ENCODE peak calls at places on chromosomes 2 and 18, in four cellular contexts. O is HepG2, T is NB4, H is GM12878. M is an unnamed sample.

GRCh38 chr2:236955675-236956618 is 129.7 kb upstream of the COPS8 start:
- DNase-seq in O (peak), T (no peak), H (no peak), M (no peak)

GRCh38 chr2:5183031-5183430 is 509.2 kb upstream of the SOX11 start:
- DNase-seq in O (no peak), T (no peak), H (no peak), M (no peak)

GRCh38 chr2:197964720-197965119 is 160.3 kb downstream of the PLCL1 start:
- DNase-seq in O (no peak), T (no peak), H (no peak), M (no peak)

GRCh38 chr2:160229591-160229990 is 29.5 kb upstream of the ITGB6 start:
- DNase-seq in O (no peak), T (no peak), H (no peak), M (peak)

GRCh38 chr2:136384541-136385303 is 266.8 kb upstream of the CXCR4 start:
- DNase-seq in O (peak), T (peak), H (no peak), M (peak)

GRCh38 chr2:134399096-134399495 is 145.2 kb downstream of the MGAT5 start:
- DNase-seq in O (no peak), T (peak), H (no peak), M (no peak)

GRCh38 chr18:79631096-79631507 is 48.5 kb upstream of the CTDP1 start:
- DNase-seq in O (no peak), T (no peak), H (no peak), M (no peak)

GRCh38 chr2:8229546-8229986 is 452.3 kb upstream of the ID2 start:
- DNase-seq in O (peak), T (peak), H (no peak), M (no peak)

GRCh38 chr2:230335461-230335863 is 8.5 kb downstream of the SP140L start:
- DNase-seq in O (no peak), T (no peak), H (no peak), M (peak)

GRCh38 chr18:28284132-28284531 is 107.2 kb upstream of the CDH2 start:
- DNase-seq in O (no peak), T (no peak), H (no peak), M (no peak)

GRCh38 chr2:98346259-98347236 is at the start of gene CNGA3:
- DNase-seq in O (no peak), T (peak), H (no peak), M (peak)

GRCh38 chr2:27379840-27380625 is 501 bp downstream of the ZNF513 start:
- DNase-seq in O (peak), T (peak), H (no peak), M (peak)

GRCh38 chr2:8090748-8091700 is 590.8 kb upstream of the ID2 start:
- DNase-seq in O (peak), T (peak), H (peak), M (no peak)

GRCh38 chr2:88066543-88066942 is 1.1 kb upstream of the SMYD1 start:
- DNase-seq in O (no peak), T (no peak), H (no peak), M (no peak)

GRCh38 chr2:238314576-238314975 is 5.7 kb upstream of the TRAF3IP1 start:
- DNase-seq in O (no peak), T (no peak), H (no peak), M (no peak)

GRCh38 chr2:95721726-95722125 is 129.9 kb downstream of the TRIM43 start:
- DNase-seq in O (no peak), T (no peak), H (no peak), M (no peak)

GRCh38 chr18:13219576-13219975 is 1.0 kb downstream of the LDLRAD4 start:
- DNase-seq in O (no peak), T (no peak), H (no peak), M (no peak)

GRCh38 chr2:9652267-9652666 is 21.5 kb upstream of the YWHAQ start:
- DNase-seq in O (no peak), T (no peak), H (no peak), M (no peak)

GRCh38 chr2:176656055-176656775 is 387.0 kb downstream of the MTX2 start:
- DNase-seq in O (no peak), T (no peak), H (no peak), M (no peak)

GRCh38 chr2:85430780-85431601 is 12.5 kb downstream of the SH2D6 start:
- DNase-seq in O (no peak), T (no peak), H (no peak), M (no peak)

GRCh38 chr2:3131636-3132326 is 245.8 kb downstream of the EIPR1 start:
- DNase-seq in O (no peak), T (no peak), H (no peak), M (no peak)

GRCh38 chr2:126616606-126617069 is 39.3 kb upstream of the GYPC start:
- DNase-seq in O (no peak), T (no peak), H (no peak), M (no peak)

GRCh38 chr18:50562686-50563085 is 2.8 kb downstream of the MAPK4 start:
- DNase-seq in O (no peak), T (no peak), H (no peak), M (no peak)

GRCh38 chr2:170155022-170155722 is 22.8 kb upstream of the MYO3B start:
- DNase-seq in O (no peak), T (no peak), H (no peak), M (peak)

GRCh38 chr18:10518595-10519273 is 7.1 kb upstream of the NAPG start:
- DNase-seq in O (peak), T (peak), H (no peak), M (peak)
- TF ChIP-seq CTCF in O (peak), T (no peak), H (peak), M (peak)

GRCh38 chr2:128425216-128425615 is 106.5 kb upstream of the HS6ST1 start:
- DNase-seq in O (no peak), T (no peak), H (no peak), M (no peak)
- TF ChIP-seq MYC in O (no peak), T (no peak), H (no peak), M (no peak)

DNA sequence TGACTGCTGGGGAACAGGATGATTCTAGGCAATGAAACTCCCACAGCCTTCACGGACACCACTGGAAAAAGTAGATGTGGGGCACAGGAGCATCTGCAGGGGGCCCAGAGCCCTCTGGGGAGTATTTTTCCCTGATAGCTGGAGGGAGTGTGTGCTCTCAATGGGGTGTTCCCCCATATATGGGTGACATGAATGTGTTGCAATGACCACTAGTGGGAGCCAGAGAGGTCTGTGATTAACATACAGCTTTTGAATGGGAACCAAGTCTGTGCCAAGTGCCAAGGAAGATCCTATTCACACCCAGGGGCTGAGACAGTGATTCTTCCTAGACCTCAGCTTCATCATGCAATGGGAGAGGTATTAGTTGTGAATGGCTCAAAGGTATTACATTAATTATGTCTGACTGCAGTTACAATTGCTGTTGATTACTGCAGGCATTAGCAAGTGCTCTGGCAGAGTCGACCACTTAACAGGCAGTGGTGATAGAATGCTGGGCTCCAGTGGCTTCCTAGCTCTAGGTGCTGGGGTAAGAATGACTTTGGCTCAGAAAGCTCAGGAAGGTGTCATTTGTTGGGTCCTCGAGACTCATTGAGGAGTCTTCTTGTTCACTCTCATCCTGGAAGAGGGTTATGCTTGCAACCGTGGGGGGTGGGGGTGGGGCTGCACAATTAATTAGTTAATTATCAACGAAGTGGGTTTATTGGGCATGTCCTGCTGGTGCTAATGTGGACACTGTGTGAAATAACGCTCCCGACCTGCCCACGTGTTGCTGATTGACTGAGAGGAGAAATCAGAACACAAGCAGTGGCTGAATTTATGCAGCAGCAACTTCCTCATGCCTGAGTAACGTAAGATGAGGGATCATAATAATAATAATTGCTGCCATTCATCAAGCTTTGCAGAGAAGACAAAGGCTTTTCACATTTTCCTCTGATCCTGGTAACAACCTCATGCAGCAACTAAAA is 194.2 kb downstream of the CLIP4 start:
- DNase-seq in O (peak), T (peak), H (no peak), M (peak)
- TF ChIP-seq CTCF in O (peak), T (peak), H (peak), M (peak)

GRCh38 chr2:73877071-73877802 is 15.6 kb upstream of the ACTG2 start:
- DNase-seq in O (no peak), T (peak), H (no peak), M (no peak)
- TF ChIP-seq MYC in O (no peak), T (no peak), H (no peak), M (no peak)

GRCh38 chr2:102977462-102977861 is 215.6 kb downstream of the TMEM182 start:
- DNase-seq in O (no peak), T (no peak), H (no peak), M (no peak)

GRCh38 chr2:102979429-102979828 is 217.6 kb downstream of the TMEM182 start:
- DNase-seq in O (no peak), T (no peak), H (no peak), M (no peak)

GRCh38 chr2:102971661-102972060 is 209.8 kb downstream of the TMEM182 start:
- DNase-seq in O (no peak), T (no peak), H (no peak), M (no peak)

GRCh38 chr2:102975996-102976636 is 214.3 kb downstream of the TMEM182 start:
- DNase-seq in O (peak), T (peak), H (no peak), M (no peak)
- TF ChIP-seq CTCF in O (peak), T (peak), H (peak), M (no peak)

DNA sequence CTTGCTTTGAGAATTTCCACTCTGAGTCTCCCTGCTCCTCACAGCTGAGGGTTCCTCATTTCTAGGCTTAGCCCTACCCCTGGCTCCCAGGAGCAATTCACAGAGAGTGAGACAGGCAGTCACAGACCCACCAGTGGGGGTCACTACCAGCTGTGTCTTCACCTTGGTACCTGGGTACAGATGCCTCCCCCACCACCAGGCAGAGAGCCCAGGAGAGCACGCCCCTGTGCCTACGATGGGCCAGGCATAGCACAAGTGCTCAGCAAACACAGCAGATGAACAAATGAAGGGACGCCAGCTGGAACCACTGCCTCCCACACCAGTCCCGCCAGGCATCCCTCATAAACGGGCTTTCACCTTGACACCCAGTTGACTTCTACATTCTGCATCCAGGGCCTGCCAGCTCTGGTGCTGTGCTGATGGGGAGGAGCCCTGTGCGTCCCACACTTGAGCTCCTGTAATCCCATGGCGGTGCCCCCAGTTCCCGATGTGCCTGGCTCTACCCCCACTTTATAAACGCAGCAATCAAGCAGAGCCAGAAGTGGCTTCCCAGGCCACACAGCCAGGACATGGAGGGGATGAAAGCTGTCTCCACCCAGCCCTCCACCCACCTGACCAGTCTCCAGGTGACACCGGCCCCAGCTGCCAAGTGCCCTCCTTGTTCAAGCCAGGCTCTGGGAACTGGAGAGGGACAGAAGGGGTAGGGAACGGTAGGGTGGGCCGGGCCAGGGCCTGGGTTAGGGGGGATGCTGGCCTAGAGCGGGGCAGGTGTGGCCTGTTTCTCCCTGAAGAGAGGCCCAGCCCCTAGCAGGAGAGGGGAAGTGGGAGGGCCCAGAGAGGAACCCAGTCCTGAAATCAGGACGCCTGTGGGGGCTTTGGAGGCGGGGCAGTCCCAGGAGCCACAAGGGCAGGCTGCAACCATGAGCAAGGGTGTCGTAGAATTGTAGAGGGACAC is 42.5 kb downstream of the SCTR start:
- DNase-seq in O (no peak), T (no peak), H (no peak), M (no peak)
- TF ChIP-seq MYC in O (no peak), T (no peak), H (no peak), M (no peak)

GRCh38 chr2:181585732-181586131 is 71.2 kb downstream of the CERKL start:
- DNase-seq in O (no peak), T (no peak), H (no peak), M (no peak)
- TF ChIP-seq CTCF in O (no peak), T (no peak), H (no peak), M (no peak)

GRCh38 chr2:46012618-46013240 is 284.5 kb upstream of the EPAS1 start:
- DNase-seq in O (no peak), T (no peak), H (no peak), M (no peak)

GRCh38 chr2:46010223-46010924 is 286.8 kb upstream of the EPAS1 start:
- DNase-seq in O (no peak), T (no peak), H (no peak), M (no peak)

GRCh38 chr2:46009315-46009714 is 287.9 kb upstream of the EPAS1 start:
- DNase-seq in O (no peak), T (no peak), H (no peak), M (no peak)

GRCh38 chr2:46009772-46010171 is 287.4 kb upstream of the EPAS1 start:
- DNase-seq in O (no peak), T (no peak), H (no peak), M (peak)

DNA sequence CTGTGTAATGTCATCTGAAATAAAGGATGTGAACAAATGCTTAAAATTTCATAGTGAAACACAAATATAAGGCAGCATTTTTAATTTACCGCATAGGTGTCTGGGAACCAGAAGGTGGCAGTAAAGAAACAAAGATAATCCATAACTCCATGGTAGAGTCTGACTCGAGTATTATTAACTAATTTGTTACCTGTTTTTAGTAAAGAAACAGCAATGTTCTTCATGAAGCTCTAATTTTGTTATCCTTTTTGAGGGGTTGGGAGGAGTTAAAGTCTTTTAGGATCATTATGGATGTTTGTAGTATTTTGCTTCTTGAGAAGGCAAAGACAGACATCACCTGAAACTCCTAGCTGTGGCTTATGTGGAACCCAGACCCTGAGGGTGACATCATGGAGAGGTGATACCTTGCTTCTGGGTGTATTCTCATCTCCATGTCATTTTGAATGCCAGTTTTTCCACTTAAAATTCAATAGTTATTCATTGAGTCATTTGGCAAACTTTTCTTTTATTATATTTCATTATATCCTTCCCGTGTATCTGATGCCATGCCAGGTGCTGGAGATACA is 286.2 kb upstream of the EPAS1 start:
- DNase-seq in O (peak), T (peak), H (no peak), M (peak)
- TF ChIP-seq MYC in O (no peak), T (no peak), H (no peak), M (no peak)

GRCh38 chr18:68679531-68679930 is 35.4 kb downstream of the TMX3 start:
- DNase-seq in O (no peak), T (peak), H (no peak), M (no peak)

DNA sequence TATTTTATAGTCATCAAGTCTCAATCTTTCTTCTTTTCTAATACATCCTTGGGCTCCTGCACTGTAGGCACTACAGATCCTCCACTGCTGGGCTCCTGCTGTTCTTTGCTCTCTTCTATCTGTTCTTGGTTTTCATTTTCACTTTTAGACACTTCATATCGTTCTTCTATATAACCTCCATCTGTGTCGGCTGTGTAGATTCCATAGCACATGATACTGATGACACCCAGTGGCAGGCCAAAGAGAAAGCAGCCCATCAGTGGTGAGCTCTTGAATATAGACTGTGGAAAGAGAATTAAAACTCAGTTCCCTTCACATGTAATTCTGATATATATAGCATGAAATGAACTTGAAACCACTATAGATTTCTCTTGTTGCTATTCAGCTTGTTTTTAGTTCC is 38.0 kb downstream of the TMX3 start:
- DNase-seq in O (no peak), T (no peak), H (no peak), M (no peak)
- TF ChIP-seq CTCF in O (no peak), T (no peak), H (peak), M (no peak)

M was measured in endothelial cell of umbilical vein.